ENCODE peak calls at places on chromosomes 4 and X, in four cellular contexts. U is GM12878, T is K562, E is HepG2. V is an unnamed sample.

GRCh38 chr4:158239196-158239595 is 28.9 kb downstream of the TMEM144 start:
- DNase-seq in U (no peak), T (no peak), E (no peak), V (no peak)

GRCh38 chr4:121112530-121112929 is 40.2 kb upstream of the NDNF start:
- DNase-seq in U (no peak), T (no peak), E (no peak), V (no peak)

GRCh38 chr4:55947912-55948725 is 626 bp upstream of the CEP135 start:
- DNase-seq in U (peak), T (peak), E (peak), V (peak)

GRCh38 chr4:109079731-109080130 is 222.7 kb downstream of the COL25A1 start:
- DNase-seq in U (no peak), T (no peak), E (no peak), V (no peak)

GRCh38 chr4:122663814-122664610 is 43.1 kb upstream of the IL21 start:
- DNase-seq in U (no peak), T (no peak), E (no peak), V (no peak)

GRCh38 chr4:75723117-75723801 is 1.1 kb upstream of the USO1 start:
- DNase-seq in U (no peak), T (no peak), E (peak), V (peak)

GRCh38 chr4:112636688-112637551 is at the start of the genes LARP7 and ZGRF1:
- DNase-seq in U (peak), T (peak), E (peak), V (peak)

GRCh38 chrX:123830309-123830708 is 29.5 kb upstream of the XIAP start:
- DNase-seq in U (peak), T (no peak), E (peak), V (no peak)

GRCh38 chr4:148060264-148061138 is 328.6 kb downstream of the ARHGAP10 start:
- DNase-seq in U (no peak), T (no peak), E (no peak), V (no peak)

GRCh38 chr4:83454626-83455025 is 997 bp downstream of the HELQ start:
- DNase-seq in U (no peak), T (peak), E (no peak), V (no peak)

GRCh38 chr4:128649575-128650205 is 159.8 kb upstream of the JADE1 start:
- DNase-seq in U (no peak), T (no peak), E (peak), V (no peak)

GRCh38 chr4:168496834-168497233 is at the start of gene PALLD:
- DNase-seq in U (no peak), T (no peak), E (no peak), V (no peak)

GRCh38 chr4:71784569-71785197 is 804 bp upstream of the GC start:
- DNase-seq in U (no peak), T (no peak), E (no peak), V (no peak)

GRCh38 chrX:53088136-53088974 is 5.6 kb upstream of the KANTR start:
- DNase-seq in U (no peak), T (no peak), E (no peak), V (peak)

GRCh38 chr4:26136615-26137014 is 184.2 kb upstream of the RBPJ start:
- DNase-seq in U (no peak), T (no peak), E (no peak), V (no peak)

GRCh38 chr4:165926307-165926706 is 53.3 kb downstream of the TLL1 start:
- DNase-seq in U (no peak), T (no peak), E (no peak), V (no peak)

GRCh38 chr4:9765091-9765490 is 16.3 kb upstream of the DRD5 start:
- DNase-seq in U (no peak), T (peak), E (peak), V (peak)

GRCh38 chr4:142281999-142282398 is 564.1 kb downstream of the INPP4B start:
- DNase-seq in U (no peak), T (no peak), E (no peak), V (no peak)
- TF ChIP-seq TAF1 in U (no peak), T (no peak), E (no peak), V (no peak)

DNA sequence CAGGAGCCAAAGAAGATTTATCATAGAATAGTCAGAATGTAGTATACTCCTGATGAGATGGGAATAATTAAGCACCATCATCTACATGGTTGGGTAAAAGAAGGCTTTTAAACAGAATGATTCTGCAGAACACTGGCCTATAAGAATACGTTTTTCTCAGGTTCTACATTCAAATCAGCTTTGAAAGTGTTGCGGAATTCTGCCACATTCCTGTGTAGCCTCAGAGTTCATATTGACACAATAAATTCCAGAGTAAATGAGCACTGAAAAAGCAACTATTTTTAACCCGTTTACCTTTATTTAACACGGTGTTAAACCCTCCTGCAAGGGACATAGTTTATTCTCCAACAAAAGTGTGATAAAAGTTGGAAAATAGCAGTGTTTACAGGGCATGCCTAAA is 950.2 kb upstream of the SLIT2 start:
- DNase-seq in U (no peak), T (no peak), E (no peak), V (no peak)
- TF ChIP-seq ZBTB33 in U (no peak), T (no peak), E (no peak), V (no peak)

DNA sequence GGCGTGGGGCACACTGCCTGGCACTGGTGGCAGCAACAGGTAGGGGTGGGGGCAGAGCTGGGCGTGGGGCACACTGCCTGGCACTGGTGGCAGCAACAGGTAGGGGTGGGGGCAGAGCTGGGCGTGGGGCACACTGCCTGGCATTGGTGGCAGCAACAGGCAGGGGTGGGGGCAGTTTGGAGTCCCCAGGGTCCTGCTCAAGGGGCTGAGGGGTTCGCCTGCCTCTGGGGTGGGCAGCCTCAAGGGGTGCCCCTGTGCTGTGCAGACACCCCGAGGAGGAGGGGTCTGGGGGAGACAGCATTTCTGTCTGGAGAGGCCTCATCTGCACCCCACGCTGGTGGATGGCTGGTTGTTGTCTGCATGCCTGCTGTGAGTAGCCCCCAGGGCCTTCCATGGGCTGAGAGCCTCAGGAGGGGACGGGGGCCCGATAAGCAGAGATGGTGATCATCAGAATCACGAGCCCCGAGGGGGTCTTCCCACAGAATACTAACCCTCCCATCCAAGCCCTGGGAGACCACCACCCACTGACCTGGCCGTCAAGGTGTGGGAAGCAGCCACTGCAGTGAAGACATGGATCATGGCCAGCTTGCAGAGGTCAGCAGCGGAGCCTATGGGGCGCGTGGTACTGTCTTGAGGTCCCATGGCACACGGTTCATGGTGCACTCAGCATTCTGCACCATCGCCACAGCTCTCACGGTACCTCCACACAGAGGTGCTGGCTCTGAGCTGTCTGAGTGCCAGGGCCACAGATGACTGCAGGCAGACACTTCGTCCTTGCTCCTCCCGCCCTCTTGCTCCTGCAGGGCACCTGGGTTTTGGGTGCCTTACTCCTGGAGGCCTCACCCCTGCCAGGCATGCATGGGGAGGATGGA is 21.5 kb downstream of the NAT8L start:
- DNase-seq in U (no peak), T (no peak), E (no peak), V (no peak)
- TF ChIP-seq MXI1 in U (no peak), T (no peak), E (no peak), V (no peak)

GRCh38 chr4:184101711-184102110 is 116.0 kb downstream of the ENPP6 start:
- DNase-seq in U (no peak), T (no peak), E (no peak), V (peak)

GRCh38 chr4:184102488-184102887 is 115.2 kb downstream of the ENPP6 start:
- DNase-seq in U (no peak), T (no peak), E (no peak), V (peak)

GRCh38 chr4:184103755-184104367 is 113.8 kb downstream of the ENPP6 start:
- DNase-seq in U (no peak), T (no peak), E (no peak), V (peak)

GRCh38 chr4:184102927-184103326 is 114.7 kb downstream of the ENPP6 start:
- DNase-seq in U (no peak), T (no peak), E (no peak), V (no peak)

DNA sequence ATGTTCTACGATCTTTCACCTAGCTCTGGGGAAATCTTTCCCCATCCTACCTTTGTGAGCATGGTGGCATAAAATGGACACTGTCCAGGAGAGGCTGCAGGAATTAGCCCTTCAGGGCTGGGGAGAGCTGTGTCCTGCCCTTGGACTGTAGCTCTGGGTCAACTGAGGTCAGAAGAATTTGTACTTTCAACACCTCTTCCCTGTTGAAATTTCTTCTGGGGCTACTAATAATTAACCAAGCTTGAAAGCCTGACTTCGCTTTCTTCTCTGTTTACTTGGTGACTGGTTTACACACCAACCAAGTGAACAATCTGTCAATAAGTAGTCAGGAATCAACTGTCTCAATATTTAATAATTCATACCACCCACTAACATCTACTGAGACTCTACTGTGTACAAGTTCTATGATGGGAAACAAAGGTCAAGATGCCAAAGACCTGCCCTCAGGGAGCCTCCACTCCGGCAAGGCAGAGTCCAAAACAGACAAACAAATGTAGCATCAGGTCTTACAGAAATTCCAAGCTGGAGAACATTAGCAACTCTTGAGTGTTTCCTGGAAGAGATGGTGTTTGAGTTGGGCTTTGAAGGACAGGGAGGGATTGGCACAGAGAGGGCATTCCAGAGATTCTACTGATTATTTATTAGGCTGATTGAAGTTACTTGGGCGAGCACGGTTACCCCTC is 113.1 kb downstream of the ENPP6 start:
- DNase-seq in U (no peak), T (no peak), E (peak), V (no peak)
- TF ChIP-seq TAF1 in U (no peak), T (no peak), E (no peak), V (no peak)

GRCh38 chr4:40592034-40592433 is 37.6 kb downstream of the RBM47 start:
- DNase-seq in U (no peak), T (no peak), E (no peak), V (no peak)

GRCh38 chr4:40595981-40596380 is 33.7 kb downstream of the RBM47 start:
- DNase-seq in U (no peak), T (no peak), E (no peak), V (no peak)

GRCh38 chr4:40594261-40595178 is 35.1 kb downstream of the RBM47 start:
- DNase-seq in U (no peak), T (no peak), E (no peak), V (no peak)

GRCh38 chr4:40599431-40599830 is 30.2 kb downstream of the RBM47 start:
- DNase-seq in U (no peak), T (no peak), E (no peak), V (no peak)

GRCh38 chr4:40596522-40596921 is 33.1 kb downstream of the RBM47 start:
- DNase-seq in U (no peak), T (no peak), E (no peak), V (no peak)
- TF ChIP-seq ZBTB33 in U (no peak), T (no peak), E (no peak), V (no peak)

GRCh38 chr4:951186-951585 is 18.9 kb downstream of the TMEM175 start:
- DNase-seq in U (no peak), T (no peak), E (no peak), V (no peak)
- TF ChIP-seq MXI1 in U (no peak), T (no peak), E (no peak), V (no peak)

DNA sequence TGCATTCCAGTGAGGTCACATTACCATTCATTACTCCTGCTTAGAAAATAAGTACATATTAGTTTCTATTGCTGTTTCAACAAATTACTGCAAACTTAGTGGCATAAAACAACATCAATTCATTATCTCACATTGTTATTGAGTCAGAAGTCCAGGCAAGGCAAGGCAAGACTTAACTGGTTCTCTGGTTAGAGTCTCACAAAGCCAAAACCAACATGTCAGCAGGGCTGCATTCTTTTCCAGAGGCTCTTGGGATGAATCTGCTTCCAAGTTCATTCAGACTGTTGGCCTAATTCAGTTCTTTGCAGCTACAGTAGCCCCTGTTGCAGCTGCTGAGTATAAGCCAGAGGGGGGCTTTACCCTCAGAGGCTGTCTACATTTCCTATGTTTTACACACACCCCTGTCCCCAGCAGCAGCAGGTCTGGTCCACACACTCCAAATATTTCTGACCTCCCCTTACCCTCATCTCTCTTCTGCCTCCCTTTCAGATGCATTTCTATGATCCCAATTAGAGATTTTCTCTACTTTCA is 892.1 kb upstream of the EPHA5 start:
- DNase-seq in U (no peak), T (no peak), E (no peak), V (no peak)
- TF ChIP-seq TAF1 in U (no peak), T (no peak), E (no peak), V (no peak)

DNA sequence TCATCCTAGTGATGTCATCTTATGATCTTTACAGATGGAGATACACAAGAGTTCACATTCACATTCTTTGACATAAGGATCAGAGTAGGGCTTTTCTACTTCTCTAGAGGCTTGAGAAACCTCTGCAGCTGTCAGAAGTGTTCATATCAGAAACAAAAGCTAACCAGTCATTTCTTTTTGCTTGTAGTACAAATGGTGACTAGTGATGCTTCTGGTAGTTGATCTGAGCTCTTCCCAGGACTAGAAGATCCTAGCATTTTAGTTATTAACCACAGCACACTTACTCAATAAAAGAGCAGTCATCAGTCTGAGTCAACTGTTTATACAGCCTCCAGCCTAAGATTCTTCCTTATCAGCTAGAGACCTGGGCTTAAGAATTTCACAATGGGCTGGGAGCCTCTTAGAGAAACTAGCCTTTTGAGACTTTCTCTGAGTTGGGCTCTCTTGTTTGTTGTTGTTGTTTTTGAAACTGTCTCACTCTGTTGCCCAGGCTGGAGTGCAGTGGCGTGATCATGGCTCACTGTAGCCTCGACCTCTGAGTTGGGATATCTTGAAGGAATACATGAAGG is 84.1 kb downstream of the TMEM164 start:
- DNase-seq in U (no peak), T (peak), E (peak), V (no peak)
- TF ChIP-seq ZBTB33 in U (no peak), T (no peak), E (no peak), V (no peak)

DNA sequence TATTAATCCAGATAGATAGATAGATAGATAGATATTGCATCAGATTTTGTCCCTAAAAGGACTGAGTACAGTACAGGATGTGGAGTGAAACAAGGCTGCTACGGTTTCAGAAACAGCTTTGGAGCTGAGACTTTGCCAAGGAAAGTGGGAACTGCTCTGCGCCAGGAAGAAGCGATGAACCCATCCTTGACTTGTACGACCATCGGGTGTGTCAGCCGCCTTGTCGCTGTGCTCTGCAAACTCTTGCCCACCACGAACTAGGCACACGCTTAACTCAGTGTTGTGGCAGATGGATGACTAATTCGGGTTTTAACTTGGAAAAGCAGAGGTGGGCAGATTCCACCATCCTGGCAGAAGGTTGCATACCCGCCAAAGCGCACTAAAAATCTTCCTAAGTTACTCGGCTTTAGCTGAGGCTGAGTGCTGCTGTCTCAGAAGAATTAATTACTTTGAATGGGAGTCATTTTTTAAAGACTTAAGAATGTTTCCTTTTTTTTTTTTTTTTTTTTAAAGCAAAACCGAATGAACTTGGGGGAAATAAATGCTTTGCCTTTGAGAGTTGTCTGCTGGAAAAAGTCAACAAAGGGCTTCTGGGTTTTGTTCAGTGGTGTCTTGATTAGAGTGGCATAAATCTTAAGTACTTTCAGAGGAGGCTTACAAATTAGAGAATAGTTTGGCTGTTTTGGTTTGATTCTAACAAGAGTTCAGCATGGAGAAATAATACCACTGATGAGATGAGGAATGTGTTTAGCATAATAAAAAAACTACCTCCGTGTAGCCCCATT is 69.5 kb downstream of the SHROOM2 start:
- DNase-seq in U (no peak), T (no peak), E (no peak), V (no peak)
- TF ChIP-seq MXI1 in U (no peak), T (no peak), E (no peak), V (no peak)

V was measured in SK-N-SH.